ENCODE peak calls at places on chromosome 21, in nine cellular contexts. One of them, this sample, is unnamed.

GRCh38 chr21:33265664-33266049 is 510 bp upstream of the IL10RB start:
- DNase-seq in RWPE1: no peak
- DNase-seq in aorta: peak; percentile 87
- DNase-seq in effector memory CD4-positive, alpha-beta T cell: no peak
- DNase-seq in astrocyte of the spinal cord: no peak
- DNase-seq in RCC 7860: no peak
- DNase-seq in activated CD4-positive, alpha-beta T cell treated with anti-CD3 and anti-CD28 coated beads, Interleukin-2, amount 50 U/mL, for 1 hour: peak; percentile 29
- DNase-seq in NCI-H748 treated with DMSO at 0.1 percent for 48 hours: no peak
- DNase-seq in naive thymus-derived CD8-positive, alpha-beta T cell: no peak
- DNase-seq in this sample: no peak

GRCh38 chr21:17003221-17003620 is 509.6 kb upstream of the CXADR start:
- DNase-seq in RWPE1: no peak
- DNase-seq in aorta: no peak
- DNase-seq in effector memory CD4-positive, alpha-beta T cell: no peak
- DNase-seq in astrocyte of the spinal cord: peak; percentile 63
- DNase-seq in RCC 7860: no peak
- DNase-seq in activated CD4-positive, alpha-beta T cell treated with anti-CD3 and anti-CD28 coated beads, Interleukin-2, amount 50 U/mL, for 1 hour: no peak
- DNase-seq in NCI-H748 treated with DMSO at 0.1 percent for 48 hours: no peak
- DNase-seq in naive thymus-derived CD8-positive, alpha-beta T cell: no peak
- DNase-seq in this sample: no peak

GRCh38 chr21:45558044-45558721 is 15.9 kb upstream of the SLC19A1 start:
- DNase-seq in RWPE1: no peak
- DNase-seq in aorta: peak; percentile 34
- DNase-seq in effector memory CD4-positive, alpha-beta T cell: no peak
- DNase-seq in astrocyte of the spinal cord: no peak
- DNase-seq in RCC 7860: no peak
- DNase-seq in activated CD4-positive, alpha-beta T cell treated with anti-CD3 and anti-CD28 coated beads, Interleukin-2, amount 50 U/mL, for 1 hour: no peak
- DNase-seq in NCI-H748 treated with DMSO at 0.1 percent for 48 hours: no peak
- DNase-seq in naive thymus-derived CD8-positive, alpha-beta T cell: no peak
- DNase-seq in this sample: no peak

GRCh38 chr21:42614811-42615342 is 38.5 kb upstream of the PDE9A start:
- DNase-seq in RWPE1: peak; percentile 78
- DNase-seq in aorta: no peak
- DNase-seq in effector memory CD4-positive, alpha-beta T cell: peak; percentile 36
- DNase-seq in astrocyte of the spinal cord: no peak
- DNase-seq in RCC 7860: no peak
- DNase-seq in activated CD4-positive, alpha-beta T cell treated with anti-CD3 and anti-CD28 coated beads, Interleukin-2, amount 50 U/mL, for 1 hour: peak; percentile 44
- DNase-seq in NCI-H748 treated with DMSO at 0.1 percent for 48 hours: no peak
- DNase-seq in naive thymus-derived CD8-positive, alpha-beta T cell: peak; percentile 36
- DNase-seq in this sample: peak; percentile 47

GRCh38 chr21:25341981-25342380 is 265.3 kb downstream of the MRPL39 start:
- DNase-seq in RWPE1: no peak
- DNase-seq in aorta: no peak
- DNase-seq in effector memory CD4-positive, alpha-beta T cell: no peak
- DNase-seq in astrocyte of the spinal cord: no peak
- DNase-seq in RCC 7860: no peak
- DNase-seq in activated CD4-positive, alpha-beta T cell treated with anti-CD3 and anti-CD28 coated beads, Interleukin-2, amount 50 U/mL, for 1 hour: no peak
- DNase-seq in NCI-H748 treated with DMSO at 0.1 percent for 48 hours: no peak
- DNase-seq in naive thymus-derived CD8-positive, alpha-beta T cell: no peak
- DNase-seq in this sample: no peak

GRCh38 chr21:44943005-44943685 is 3.3 kb downstream of the SLX9 start:
- DNase-seq in RWPE1: no peak
- DNase-seq in aorta: no peak
- DNase-seq in effector memory CD4-positive, alpha-beta T cell: no peak
- DNase-seq in astrocyte of the spinal cord: no peak
- DNase-seq in RCC 7860: no peak
- DNase-seq in activated CD4-positive, alpha-beta T cell treated with anti-CD3 and anti-CD28 coated beads, Interleukin-2, amount 50 U/mL, for 1 hour: no peak
- DNase-seq in NCI-H748 treated with DMSO at 0.1 percent for 48 hours: no peak
- DNase-seq in naive thymus-derived CD8-positive, alpha-beta T cell: no peak
- DNase-seq in this sample: no peak

GRCh38 chr21:38804617-38805281 is 980 bp upstream of the ETS2 start:
- DNase-seq in RWPE1: no peak
- DNase-seq in aorta: peak; percentile 83
- DNase-seq in effector memory CD4-positive, alpha-beta T cell: no peak
- DNase-seq in astrocyte of the spinal cord: peak; percentile 61
- DNase-seq in RCC 7860: peak; percentile 78
- DNase-seq in activated CD4-positive, alpha-beta T cell treated with anti-CD3 and anti-CD28 coated beads, Interleukin-2, amount 50 U/mL, for 1 hour: no peak
- DNase-seq in NCI-H748 treated with DMSO at 0.1 percent for 48 hours: peak; percentile 29
- DNase-seq in naive thymus-derived CD8-positive, alpha-beta T cell: no peak
- DNase-seq in this sample: peak; percentile 78

GRCh38 chr21:25898671-25899070 is 163.9 kb downstream of the GABPA start:
- DNase-seq in RWPE1: no peak
- DNase-seq in aorta: no peak
- DNase-seq in effector memory CD4-positive, alpha-beta T cell: no peak
- DNase-seq in astrocyte of the spinal cord: no peak
- DNase-seq in RCC 7860: no peak
- DNase-seq in activated CD4-positive, alpha-beta T cell treated with anti-CD3 and anti-CD28 coated beads, Interleukin-2, amount 50 U/mL, for 1 hour: no peak
- DNase-seq in NCI-H748 treated with DMSO at 0.1 percent for 48 hours: no peak
- DNase-seq in naive thymus-derived CD8-positive, alpha-beta T cell: no peak
- DNase-seq in this sample: no peak

GRCh38 chr21:36710729-36711048 is 11.8 kb downstream of the SIM2 start:
- DNase-seq in RWPE1: no peak
- DNase-seq in aorta: peak; percentile 32
- DNase-seq in effector memory CD4-positive, alpha-beta T cell: no peak
- DNase-seq in astrocyte of the spinal cord: no peak
- DNase-seq in RCC 7860: no peak
- DNase-seq in activated CD4-positive, alpha-beta T cell treated with anti-CD3 and anti-CD28 coated beads, Interleukin-2, amount 50 U/mL, for 1 hour: no peak
- DNase-seq in NCI-H748 treated with DMSO at 0.1 percent for 48 hours: no peak
- DNase-seq in naive thymus-derived CD8-positive, alpha-beta T cell: no peak
- DNase-seq in this sample: peak; percentile 49

GRCh38 chr21:36985761-36986594 is 19.5 kb upstream of the HLCS start:
- DNase-seq in RWPE1: no peak
- DNase-seq in aorta: no peak
- DNase-seq in effector memory CD4-positive, alpha-beta T cell: no peak
- DNase-seq in astrocyte of the spinal cord: no peak
- DNase-seq in RCC 7860: no peak
- DNase-seq in activated CD4-positive, alpha-beta T cell treated with anti-CD3 and anti-CD28 coated beads, Interleukin-2, amount 50 U/mL, for 1 hour: no peak
- DNase-seq in NCI-H748 treated with DMSO at 0.1 percent for 48 hours: no peak
- DNase-seq in naive thymus-derived CD8-positive, alpha-beta T cell: no peak
- DNase-seq in this sample: no peak

GRCh38 chr21:27390384-27390783 is 423.5 kb upstream of the ADAMTS5 start:
- DNase-seq in RWPE1: no peak
- DNase-seq in aorta: no peak
- DNase-seq in effector memory CD4-positive, alpha-beta T cell: no peak
- DNase-seq in astrocyte of the spinal cord: no peak
- DNase-seq in RCC 7860: no peak
- DNase-seq in activated CD4-positive, alpha-beta T cell treated with anti-CD3 and anti-CD28 coated beads, Interleukin-2, amount 50 U/mL, for 1 hour: no peak
- DNase-seq in NCI-H748 treated with DMSO at 0.1 percent for 48 hours: no peak
- DNase-seq in naive thymus-derived CD8-positive, alpha-beta T cell: no peak
- DNase-seq in this sample: no peak

GRCh38 chr21:38306833-38307232 is 50.0 kb downstream of the KCNJ15 start:
- DNase-seq in RWPE1: no peak
- DNase-seq in aorta: no peak
- DNase-seq in effector memory CD4-positive, alpha-beta T cell: no peak
- DNase-seq in astrocyte of the spinal cord: peak; percentile 94
- DNase-seq in RCC 7860: no peak
- DNase-seq in activated CD4-positive, alpha-beta T cell treated with anti-CD3 and anti-CD28 coated beads, Interleukin-2, amount 50 U/mL, for 1 hour: no peak
- DNase-seq in NCI-H748 treated with DMSO at 0.1 percent for 48 hours: no peak
- DNase-seq in naive thymus-derived CD8-positive, alpha-beta T cell: no peak
- DNase-seq in this sample: no peak

GRCh38 chr21:31180256-31181088 is 142.2 kb upstream of the KRTAP19-8 start:
- DNase-seq in RWPE1: peak; percentile 44
- DNase-seq in aorta: no peak
- DNase-seq in effector memory CD4-positive, alpha-beta T cell: no peak
- DNase-seq in astrocyte of the spinal cord: peak; percentile 55
- DNase-seq in RCC 7860: peak; percentile 26
- DNase-seq in activated CD4-positive, alpha-beta T cell treated with anti-CD3 and anti-CD28 coated beads, Interleukin-2, amount 50 U/mL, for 1 hour: no peak
- DNase-seq in NCI-H748 treated with DMSO at 0.1 percent for 48 hours: no peak
- DNase-seq in naive thymus-derived CD8-positive, alpha-beta T cell: no peak
- DNase-seq in this sample: no peak

GRCh38 chr21:41566500-41567014 is 58.6 kb upstream of the TMPRSS2 start:
- DNase-seq in RWPE1: no peak
- DNase-seq in aorta: no peak
- DNase-seq in effector memory CD4-positive, alpha-beta T cell: no peak
- DNase-seq in astrocyte of the spinal cord: no peak
- DNase-seq in RCC 7860: no peak
- DNase-seq in activated CD4-positive, alpha-beta T cell treated with anti-CD3 and anti-CD28 coated beads, Interleukin-2, amount 50 U/mL, for 1 hour: no peak
- DNase-seq in NCI-H748 treated with DMSO at 0.1 percent for 48 hours: no peak
- DNase-seq in naive thymus-derived CD8-positive, alpha-beta T cell: no peak
- DNase-seq in this sample: no peak

This sample was measured in MG63.